ENCODE peak calls at places on chromosomes 16 and 17, in nine cellular contexts. D is Right ventricle myocardium superior; P is GM12878; W is IMR-90; H is naive thymus-derived CD4-positive, alpha-beta T cell; Q is activated CD8-positive, alpha-beta memory T cell treated with anti-CD3 and anti-CD28 coated beads, Interleukin-2, amount 10 ng/mL, durations not matched to agents 7 days and 5 days; U is right cardiac atrium; N is stimulated activated effector memory CD8-positive, alpha-beta T cell treated with anti-CD3 and anti-CD28 coated beads, Interleukin-12 subunit alpha, Interleukin-12 subunit beta, amount 100 ng/mL, for 72 hours; L is pancreas. E is an unnamed sample.

GRCh38 chr16:21647562-21648164 is 4.7 kb downstream of the IGSF6 start:
- ATAC-seq in Q (peak; percentile 14), W (no peak), U (no peak), H (no peak), N (no peak), P (peak; percentile 10), L (no peak), D (no peak), E (no peak)

GRCh38 chr17:50087912-50088405 is 7.2 kb upstream of the PDK2 start:
- ATAC-seq in W (no peak), N (no peak), H (no peak), L (peak; percentile 7), P (no peak), U (peak; percentile 15), Q (no peak), D (peak; percentile 8), E (no peak)

GRCh38 chr16:27407158-27407557 is 5.2 kb downstream of the IL21R start:
- ATAC-seq in U (no peak), N (no peak), Q (peak; percentile 6), H (peak; percentile 53), L (no peak), W (no peak), P (no peak), D (no peak), E (peak; percentile 15)

GRCh38 chr17:56765449-56765848 is 68.3 kb downstream of the C17orf67 start:
- ATAC-seq in Q (no peak), D (no peak), L (no peak), W (no peak), U (no peak), P (no peak), N (no peak), H (no peak), E (no peak)

GRCh38 chr16:63442246-63442645 is 1406.0 kb upstream of the CDH8 start:
- ATAC-seq in P (no peak), Q (no peak), U (no peak), D (peak; percentile 91), W (no peak), L (no peak), N (no peak), H (no peak), E (no peak)

GRCh38 chr17:29131814-29132682 is 48.1 kb downstream of the MYO18A start:
- ATAC-seq in H (no peak), Q (peak; percentile 24), D (no peak), L (peak; percentile 32), N (peak; percentile 60), W (peak; percentile 89), U (peak; percentile 75), P (no peak), E (peak; percentile 62)

GRCh38 chr16:67774457-67774853 is 31.9 kb downstream of the RANBP10 start:
- ATAC-seq in U (no peak), Q (no peak), L (no peak), N (no peak), W (no peak), P (no peak), H (no peak), D (no peak), E (no peak)

GRCh38 chr17:29069526-29070041 is 26.6 kb downstream of the PIPOX start:
- ATAC-seq in W (peak; percentile 64), N (no peak), Q (no peak), D (peak; percentile 62), L (peak; percentile 47), H (no peak), U (peak; percentile 37), P (no peak), E (peak; percentile 38)

GRCh38 chr16:73053038-73053378 is 5.1 kb upstream of the ZFHX3 start:
- ATAC-seq in Q (no peak), H (no peak), P (no peak), D (no peak), L (no peak), W (no peak), U (no peak), N (no peak), E (no peak)

GRCh38 chr17:53740312-53740711 is 82.4 kb upstream of the KIF2B start:
- ATAC-seq in Q (no peak), W (no peak), P (no peak), U (no peak), H (no peak), D (no peak), N (no peak), L (no peak), E (no peak)

GRCh38 chr17:8941980-8942617 is 23.4 kb downstream of the PIK3R5 start:
- ATAC-seq in H (peak; percentile 50), D (no peak), L (no peak), Q (peak; percentile 41), W (no peak), U (peak; percentile 28), P (peak; percentile 40), N (peak; percentile 48), E (no peak)

GRCh38 chr17:10574324-10574723 is 24.9 kb upstream of the MYH2 start:
- ATAC-seq in D (no peak), Q (no peak), H (no peak), N (no peak), U (no peak), P (no peak), W (no peak), L (no peak), E (no peak)

GRCh38 chr17:81391964-81392908 is 3.0 kb upstream of the BAHCC1 start:
- ATAC-seq in N (no peak), L (no peak), H (no peak), D (no peak), W (no peak), U (no peak), P (no peak), Q (no peak), E (no peak)

GRCh38 chr17:68782829-68783228 is 172.4 kb downstream of the ABCA8 start:
- ATAC-seq in L (no peak), W (no peak), H (no peak), D (peak; percentile 73), Q (no peak), U (no peak), P (no peak), N (no peak), E (no peak)

GRCh38 chr17:74746376-74746775 is 2.1 kb upstream of the NHERF1 start:
- ATAC-seq in H (no peak), L (no peak), W (no peak), P (no peak), U (no peak), D (no peak), N (no peak), Q (no peak), E (no peak)

GRCh38 chr17:48735057-48735341 is 6.4 kb upstream of the HOXB13 start:
- ATAC-seq in P (no peak), H (no peak), L (no peak), D (no peak), W (no peak), U (no peak), N (no peak), Q (no peak), E (no peak)